ENCODE peak calls at places on chromosomes 2 and 18, in seven cellular contexts. B is brain microvascular endothelial cell, Z is GM10248, E is pancreas, P is GM12865, H is mammary epithelial cell, U is B cell. O is an unnamed sample.

GRCh38 chr2:48316753-48317750 is 212.9 kb upstream of the STON1 start:
- DNase-seq in B (no peak), Z (no peak), E (no peak), P (peak), H (peak), U (no peak), O (no peak)

GRCh38 chr18:57698571-57699276 is 77.1 kb upstream of the NARS1 start:
- DNase-seq in B (no peak), Z (no peak), E (no peak), P (no peak), H (no peak), U (no peak), O (no peak)

GRCh38 chr2:136257893-136258292 is 139.9 kb upstream of the CXCR4 start:
- DNase-seq in B (no peak), Z (no peak), E (no peak), P (no peak), H (no peak), U (no peak), O (no peak)

GRCh38 chr2:26628561-26629345 is 12.4 kb downstream of the CIB4 start:
- DNase-seq in B (no peak), Z (no peak), E (no peak), P (no peak), H (no peak), U (no peak), O (no peak)

GRCh38 chr18:26190506-26190905 is 35.7 kb upstream of the TAF4B start:
- DNase-seq in B (no peak), Z (peak), E (no peak), P (peak), H (no peak), U (peak), O (no peak)

GRCh38 chr2:207444756-207445155 is 85.0 kb upstream of the CREB1 start:
- DNase-seq in B (no peak), Z (no peak), E (no peak), P (no peak), H (no peak), U (no peak), O (no peak)

GRCh38 chr18:26458526-26459232 is 89.7 kb downstream of the KCTD1 start:
- DNase-seq in B (peak), Z (peak), E (no peak), P (peak), H (peak), U (no peak), O (no peak)

GRCh38 chr2:239549711-239550265 is 149.0 kb upstream of the HDAC4 start:
- DNase-seq in B (no peak), Z (no peak), E (no peak), P (no peak), H (no peak), U (no peak), O (no peak)

GRCh38 chr18:41504316-41504715 is 450.7 kb upstream of the PIK3C3 start:
- DNase-seq in B (no peak), Z (no peak), E (no peak), P (no peak), H (peak), U (no peak), O (no peak)

GRCh38 chr2:173184031-173185004 is 108.7 kb downstream of the MAP3K20 start:
- DNase-seq in B (peak), Z (no peak), E (no peak), P (no peak), H (peak), U (no peak), O (peak)

GRCh38 chr2:232367591-232368233 is 10.8 kb upstream of the ALPP start:
- DNase-seq in B (no peak), Z (no peak), E (no peak), P (no peak), H (no peak), U (no peak), O (no peak)
- TF ChIP-seq CTCF in B (peak), Z (no peak), E (no peak), P (peak), H (no peak), U (no peak), O (no peak)

GRCh38 chr2:54773838-54774237 is 50.4 kb downstream of the EML6 start:
- DNase-seq in B (no peak), Z (no peak), E (no peak), P (no peak), H (no peak), U (no peak), O (no peak)
- TF ChIP-seq CTCF in B (peak), Z (no peak), E (no peak), P (no peak), H (no peak), U (no peak), O (no peak)

GRCh38 chr18:45352874-45353273 is 262.4 kb upstream of the SLC14A2 start:
- DNase-seq in B (no peak), Z (no peak), E (no peak), P (no peak), H (no peak), U (no peak), O (no peak)

GRCh38 chr18:45353530-45353929 is 261.7 kb upstream of the SLC14A2 start:
- DNase-seq in B (no peak), Z (no peak), E (no peak), P (no peak), H (peak), U (no peak), O (no peak)

GRCh38 chr18:45357681-45358470 is 257.4 kb upstream of the SLC14A2 start:
- DNase-seq in B (no peak), Z (no peak), E (no peak), P (no peak), H (peak), U (no peak), O (no peak)

GRCh38 chr18:45359275-45360009 is 255.8 kb upstream of the SLC14A2 start:
- DNase-seq in B (no peak), Z (no peak), E (peak), P (no peak), H (no peak), U (no peak), O (no peak)

DNA sequence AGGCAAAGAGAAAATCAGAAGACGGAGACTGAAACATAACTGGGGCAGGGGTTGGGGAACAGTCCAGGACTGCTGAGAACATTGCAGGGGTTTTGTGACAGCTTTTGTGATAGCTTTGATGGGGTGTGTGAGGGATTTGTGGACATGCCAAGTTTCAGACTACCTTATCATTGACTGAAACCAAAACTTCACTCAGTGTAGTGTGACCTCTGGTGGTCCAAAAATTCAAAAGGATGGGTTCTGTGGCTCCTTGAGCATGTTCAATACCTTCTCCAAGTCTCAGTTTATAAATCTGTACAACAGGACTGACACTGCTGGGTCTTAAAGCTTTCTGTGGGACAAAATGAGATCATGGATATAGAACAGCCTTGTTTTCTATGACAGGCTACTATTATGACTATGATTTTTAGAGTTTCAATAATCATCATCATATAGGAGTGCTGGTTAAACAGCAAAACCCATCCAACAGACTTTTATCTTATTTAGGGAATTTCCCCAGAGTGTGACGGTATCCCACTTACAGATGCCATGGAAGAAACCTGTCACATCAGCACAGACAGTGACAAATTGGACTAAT is 259.2 kb upstream of the SLC14A2 start:
- DNase-seq in B (no peak), Z (no peak), E (no peak), P (peak), H (no peak), U (peak), O (no peak)
- TF ChIP-seq CTCF in B (no peak), Z (no peak), E (no peak), P (no peak), H (no peak), U (no peak), O (no peak)

GRCh38 chr2:6452702-6453481 is 412.8 kb downstream of the CMPK2 start:
- DNase-seq in B (peak), Z (no peak), E (no peak), P (peak), H (no peak), U (no peak), O (no peak)
- TF ChIP-seq CTCF in B (peak), Z (no peak), E (no peak), P (peak), H (no peak), U (no peak), O (no peak)

DNA sequence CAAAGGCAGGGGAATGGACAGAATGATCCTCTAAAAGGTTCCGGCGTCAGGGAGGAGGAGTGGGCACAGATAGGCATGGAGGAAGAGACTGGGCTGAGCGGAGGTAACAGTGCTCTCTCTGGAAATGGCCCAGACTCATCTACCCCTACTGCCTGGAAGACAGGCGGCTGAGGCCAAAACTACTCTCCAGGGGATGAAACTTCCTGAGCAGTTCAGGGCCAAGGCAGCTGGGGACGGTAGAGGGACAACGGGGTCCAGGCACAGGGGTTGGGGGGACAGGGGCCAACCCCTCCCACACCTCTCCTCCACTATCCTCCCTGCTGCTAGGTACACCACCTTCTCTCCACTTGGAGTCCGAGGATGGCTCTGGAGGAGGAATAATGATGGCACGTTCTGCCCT is 94.3 kb downstream of the TNS1 start:
- DNase-seq in B (no peak), Z (no peak), E (peak), P (no peak), H (no peak), U (no peak), O (no peak)
- TF ChIP-seq CTCF in B (no peak), Z (no peak), E (no peak), P (no peak), H (no peak), U (no peak), O (no peak)

GRCh38 chr2:10355471-10356458 is 53.1 kb downstream of the HPCAL1 start:
- DNase-seq in B (no peak), Z (no peak), E (no peak), P (no peak), H (no peak), U (no peak), O (no peak)
- TF ChIP-seq CTCF in B (no peak), Z (no peak), E (no peak), P (no peak), H (no peak), U (no peak), O (no peak)

GRCh38 chr2:139946690-139947089 is 1166.5 kb upstream of the NXPH2 start:
- DNase-seq in B (no peak), Z (no peak), E (no peak), P (no peak), H (no peak), U (no peak), O (no peak)
- TF ChIP-seq CTCF in B (no peak), Z (no peak), E (no peak), P (no peak), H (peak), U (no peak), O (no peak)

GRCh38 chr2:104862061-104862941 is 8.4 kb downstream of the POU3F3 start:
- DNase-seq in B (no peak), Z (no peak), E (no peak), P (no peak), H (no peak), U (peak), O (no peak)

GRCh38 chr2:104864280-104864599 is 10.3 kb downstream of the POU3F3 start:
- DNase-seq in B (no peak), Z (no peak), E (no peak), P (no peak), H (no peak), U (no peak), O (no peak)

GRCh38 chr2:104864751-104865470 is 11.0 kb downstream of the POU3F3 start:
- DNase-seq in B (no peak), Z (no peak), E (no peak), P (no peak), H (no peak), U (peak), O (no peak)

GRCh38 chr2:104863229-104863584 is 9.3 kb downstream of the POU3F3 start:
- DNase-seq in B (no peak), Z (no peak), E (no peak), P (no peak), H (no peak), U (peak), O (no peak)

DNA sequence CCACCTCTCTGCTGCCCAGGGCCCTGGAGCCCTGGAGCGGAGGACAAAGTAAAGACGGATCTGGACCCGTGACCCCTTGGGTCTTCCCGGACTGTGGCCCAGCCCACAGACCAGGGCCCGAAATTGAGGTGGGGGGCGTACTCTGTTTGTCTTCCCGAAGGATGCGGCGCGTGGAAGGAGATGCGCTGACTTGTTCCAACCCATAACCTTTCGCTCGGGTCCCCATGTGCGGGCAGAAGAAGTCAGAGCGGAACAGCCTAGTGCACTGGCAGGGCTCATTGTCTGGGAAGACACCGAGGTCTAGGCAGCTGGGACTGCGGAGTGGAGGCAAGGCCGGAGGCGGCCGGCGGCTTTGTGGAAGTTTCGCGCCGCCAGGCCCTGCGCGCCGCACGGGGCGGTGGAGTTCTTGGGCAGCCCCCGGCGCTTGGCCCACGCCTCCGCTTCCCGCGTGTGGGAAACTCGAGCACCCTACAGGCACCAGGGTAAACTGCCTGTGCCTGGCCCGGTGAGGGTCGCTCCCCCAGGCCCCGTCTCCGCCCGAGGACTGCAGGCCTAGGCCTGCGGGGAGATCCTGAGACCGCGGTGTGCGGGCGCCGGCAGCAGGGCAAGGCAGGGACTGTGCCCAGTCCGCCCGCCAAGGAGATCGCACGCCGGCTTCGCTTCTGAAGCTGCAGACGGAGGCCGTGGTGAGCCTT is 9.8 kb downstream of the POU3F3 start:
- DNase-seq in B (no peak), Z (no peak), E (no peak), P (no peak), H (no peak), U (peak), O (no peak)
- TF ChIP-seq CTCF in B (no peak), Z (no peak), E (no peak), P (no peak), H (no peak), U (no peak), O (no peak)

GRCh38 chr2:191951832-191952231 is 104.9 kb upstream of the CAVIN2 start:
- DNase-seq in B (no peak), Z (no peak), E (no peak), P (no peak), H (no peak), U (no peak), O (no peak)
- TF ChIP-seq CTCF in B (no peak), Z (no peak), E (no peak), P (no peak), H (no peak), U (no peak), O (no peak)